ENCODE peak calls at places on chromosomes 13 and 19, in six cellular contexts. One of them, this sample, is unnamed.

GRCh38 chr13:45863716-45864590 is 12.4 kb upstream of the SIAH3 start:
- DNase-seq in fibroblast of mammary gland: no peak
- DNase-seq in A549: no peak
- DNase-seq in endothelial cell: no peak
- DNase-seq in osteoblast: no peak
- DNase-seq in Caco-2: no peak
- DNase-seq in this sample: no peak

GRCh38 chr13:20274466-20274865 is 42.3 kb upstream of the GJB6 start:
- DNase-seq in A549: no peak
- DNase-seq in endothelial cell: no peak
- DNase-seq in Caco-2: no peak
- DNase-seq in fibroblast of mammary gland: no peak
- DNase-seq in osteoblast: no peak
- DNase-seq in this sample: no peak

GRCh38 chr13:86601351-86601750 is 802.1 kb upstream of the SLITRK6 start:
- DNase-seq in Caco-2: no peak
- DNase-seq in osteoblast: no peak
- DNase-seq in fibroblast of mammary gland: peak
- DNase-seq in endothelial cell: no peak
- DNase-seq in A549: no peak
- DNase-seq in this sample: no peak

GRCh38 chr13:63012016-63012415 is 1596.4 kb upstream of the PCDH20 start:
- DNase-seq in endothelial cell: no peak
- DNase-seq in osteoblast: no peak
- DNase-seq in Caco-2: no peak
- DNase-seq in A549: no peak
- DNase-seq in fibroblast of mammary gland: peak
- DNase-seq in this sample: no peak

GRCh38 chr13:51542358-51542972 is 41.8 kb upstream of the WDFY2 start:
- DNase-seq in A549: no peak
- DNase-seq in fibroblast of mammary gland: no peak
- DNase-seq in endothelial cell: no peak
- DNase-seq in osteoblast: no peak
- DNase-seq in Caco-2: no peak
- DNase-seq in this sample: no peak

GRCh38 chr13:98254541-98254940 is 77.5 kb upstream of the RNF113B start:
- DNase-seq in fibroblast of mammary gland: peak
- DNase-seq in osteoblast: no peak
- DNase-seq in endothelial cell: no peak
- DNase-seq in A549: no peak
- DNase-seq in Caco-2: no peak
- DNase-seq in this sample: no peak

GRCh38 chr19:4455742-4456565 is 1.6 kb downstream of the UBXN6 start:
- DNase-seq in A549: no peak
- DNase-seq in endothelial cell: no peak
- DNase-seq in fibroblast of mammary gland: peak
- DNase-seq in osteoblast: peak
- DNase-seq in Caco-2: no peak
- DNase-seq in this sample: no peak

GRCh38 chr19:3575260-3575741 is 2.6 kb downstream of the HMG20B start:
- DNase-seq in A549: no peak
- DNase-seq in fibroblast of mammary gland: no peak
- DNase-seq in endothelial cell: peak
- DNase-seq in osteoblast: peak
- DNase-seq in Caco-2: no peak
- DNase-seq in this sample: no peak

GRCh38 chr13:79541426-79542049 is 60.6 kb downstream of the NDFIP2 start:
- DNase-seq in osteoblast: no peak
- DNase-seq in Caco-2: no peak
- DNase-seq in A549: peak
- DNase-seq in endothelial cell: peak
- DNase-seq in fibroblast of mammary gland: peak
- DNase-seq in this sample: no peak

GRCh38 chr13:69857188-69857821 is 250.3 kb upstream of the ATXN8OS start:
- DNase-seq in endothelial cell: no peak
- DNase-seq in A549: peak
- DNase-seq in osteoblast: no peak
- DNase-seq in fibroblast of mammary gland: peak
- DNase-seq in Caco-2: no peak
- DNase-seq in this sample: no peak

GRCh38 chr19:8310342-8311055 is 2.3 kb upstream of the CD320 start:
- DNase-seq in Caco-2: peak
- DNase-seq in osteoblast: no peak
- DNase-seq in fibroblast of mammary gland: no peak
- DNase-seq in A549: no peak
- DNase-seq in endothelial cell: peak
- DNase-seq in this sample: peak

GRCh38 chr13:65966991-65967451 is 1263.1 kb downstream of the PCDH9 start:
- DNase-seq in endothelial cell: no peak
- DNase-seq in fibroblast of mammary gland: peak
- DNase-seq in A549: peak
- DNase-seq in osteoblast: peak
- DNase-seq in Caco-2: peak
- DNase-seq in this sample: no peak
- TF ChIP-seq CTCF in endothelial cell: peak
- TF ChIP-seq CTCF in fibroblast of mammary gland: peak
- TF ChIP-seq CTCF in A549: peak
- TF ChIP-seq CTCF in osteoblast: peak
- TF ChIP-seq CTCF in Caco-2: peak
- TF ChIP-seq CTCF in this sample: peak

DNA sequence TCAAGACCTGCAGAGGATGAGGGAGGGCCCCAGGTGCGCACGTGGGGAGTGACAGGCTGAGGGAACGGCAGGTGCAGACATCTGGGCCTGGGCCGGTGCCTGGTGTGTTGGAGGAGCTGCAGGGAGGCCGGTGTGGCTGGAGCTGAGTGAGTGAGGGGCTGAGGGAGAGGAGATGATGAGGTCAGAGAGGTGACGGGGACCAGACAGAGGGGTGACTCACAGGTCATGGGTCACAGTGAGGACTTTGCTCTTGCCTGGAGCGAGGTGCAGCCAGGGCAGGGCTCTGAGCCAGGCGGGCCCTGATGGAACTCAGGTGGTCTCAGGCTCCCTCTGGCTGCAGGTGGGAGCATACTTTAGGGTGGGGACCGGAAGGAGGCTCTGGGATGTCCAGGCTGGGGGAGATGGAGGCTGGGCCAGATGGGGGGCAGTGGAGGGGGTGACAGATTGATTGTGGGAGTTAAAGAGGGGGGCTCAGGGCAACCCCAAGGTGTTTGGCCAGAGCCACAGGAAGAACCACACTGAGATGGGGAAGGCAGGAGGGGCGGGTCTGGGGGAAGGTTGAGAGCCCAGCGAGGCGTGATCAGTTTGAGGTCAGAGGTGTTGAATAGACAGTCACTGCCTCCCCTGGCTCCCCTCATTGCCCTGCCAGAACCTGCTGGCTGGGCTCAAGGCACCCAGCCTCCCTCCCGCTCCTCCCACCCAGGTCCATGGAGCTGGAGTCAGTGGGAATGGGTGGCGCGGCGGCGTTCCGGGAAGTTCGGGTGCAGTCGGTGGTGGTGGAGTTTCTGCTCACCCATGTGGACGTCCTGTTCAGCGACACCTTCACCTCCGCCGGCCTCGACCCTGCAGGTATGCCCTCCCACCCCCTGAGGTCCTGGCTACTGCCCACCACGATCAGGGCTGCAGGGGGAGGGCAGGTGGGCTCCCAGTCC is 8.4 kb downstream of the ARHGAP33 start:
- DNase-seq in Caco-2: no peak
- DNase-seq in A549: no peak
- DNase-seq in osteoblast: peak
- DNase-seq in fibroblast of mammary gland: no peak
- DNase-seq in endothelial cell: no peak
- DNase-seq in this sample: no peak
- TF ChIP-seq CTCF in Caco-2: peak
- TF ChIP-seq CTCF in A549: no peak
- TF ChIP-seq CTCF in osteoblast: no peak
- TF ChIP-seq CTCF in fibroblast of mammary gland: no peak
- TF ChIP-seq CTCF in endothelial cell: no peak
- TF ChIP-seq CTCF in this sample: no peak

GRCh38 chr19:51297406-51297805 is 14.0 kb upstream of the IGLON5 start:
- DNase-seq in osteoblast: no peak
- DNase-seq in A549: no peak
- DNase-seq in fibroblast of mammary gland: no peak
- DNase-seq in endothelial cell: no peak
- DNase-seq in Caco-2: no peak
- DNase-seq in this sample: no peak

GRCh38 chr19:51295382-51296126 is 15.9 kb upstream of the IGLON5 start:
- DNase-seq in Caco-2: no peak
- DNase-seq in endothelial cell: no peak
- DNase-seq in fibroblast of mammary gland: no peak
- DNase-seq in A549: no peak
- DNase-seq in osteoblast: peak
- DNase-seq in this sample: no peak

GRCh38 chr19:51294977-51295375 is 16.5 kb upstream of the IGLON5 start:
- DNase-seq in A549: no peak
- DNase-seq in osteoblast: no peak
- DNase-seq in Caco-2: no peak
- DNase-seq in endothelial cell: no peak
- DNase-seq in fibroblast of mammary gland: no peak
- DNase-seq in this sample: no peak

GRCh38 chr19:51294211-51294976 is 17.1 kb upstream of the IGLON5 start:
- DNase-seq in fibroblast of mammary gland: no peak
- DNase-seq in endothelial cell: no peak
- DNase-seq in A549: no peak
- DNase-seq in Caco-2: no peak
- DNase-seq in osteoblast: peak
- DNase-seq in this sample: no peak

GRCh38 chr19:51296331-51297093 is 14.9 kb upstream of the IGLON5 start:
- DNase-seq in A549: no peak
- DNase-seq in osteoblast: peak
- DNase-seq in fibroblast of mammary gland: no peak
- DNase-seq in Caco-2: no peak
- DNase-seq in endothelial cell: no peak
- DNase-seq in this sample: no peak
- TF ChIP-seq CTCF in A549: peak
- TF ChIP-seq CTCF in osteoblast: no peak
- TF ChIP-seq CTCF in fibroblast of mammary gland: peak
- TF ChIP-seq CTCF in Caco-2: no peak
- TF ChIP-seq CTCF in endothelial cell: no peak
- TF ChIP-seq CTCF in this sample: no peak

GRCh38 chr13:92967923-92968322 is 258.7 kb upstream of the GPC6 start:
- DNase-seq in A549: no peak
- DNase-seq in Caco-2: no peak
- DNase-seq in endothelial cell: no peak
- DNase-seq in fibroblast of mammary gland: peak
- DNase-seq in osteoblast: no peak
- DNase-seq in this sample: no peak
- TF ChIP-seq CTCF in A549: peak
- TF ChIP-seq CTCF in Caco-2: peak
- TF ChIP-seq CTCF in endothelial cell: no peak
- TF ChIP-seq CTCF in fibroblast of mammary gland: peak
- TF ChIP-seq CTCF in osteoblast: peak
- TF ChIP-seq CTCF in this sample: peak

DNA sequence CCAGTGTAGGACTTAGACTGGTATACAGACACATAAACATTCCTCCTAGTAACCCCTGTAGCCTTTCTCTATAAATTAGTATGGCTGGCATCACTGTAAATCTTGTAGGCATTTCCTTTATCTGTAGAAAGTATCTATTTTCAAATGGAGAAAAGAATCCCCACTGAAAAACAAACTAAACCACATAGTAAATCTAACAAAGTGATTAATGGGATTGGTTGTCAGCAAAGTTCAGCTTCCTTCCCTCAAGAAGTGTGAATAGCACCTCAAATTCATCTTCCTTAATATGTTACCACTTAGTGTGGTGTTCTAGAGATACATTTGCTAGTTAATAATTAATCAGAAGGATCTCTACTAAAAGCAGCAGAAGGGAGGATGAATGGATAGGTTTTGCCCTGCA is 119.4 kb upstream of the NBEA start:
- DNase-seq in endothelial cell: no peak
- DNase-seq in fibroblast of mammary gland: no peak
- DNase-seq in Caco-2: no peak
- DNase-seq in osteoblast: no peak
- DNase-seq in A549: no peak
- DNase-seq in this sample: no peak
- TF ChIP-seq CTCF in endothelial cell: no peak
- TF ChIP-seq CTCF in fibroblast of mammary gland: no peak
- TF ChIP-seq CTCF in Caco-2: no peak
- TF ChIP-seq CTCF in osteoblast: no peak
- TF ChIP-seq CTCF in A549: no peak
- TF ChIP-seq CTCF in this sample: no peak

DNA sequence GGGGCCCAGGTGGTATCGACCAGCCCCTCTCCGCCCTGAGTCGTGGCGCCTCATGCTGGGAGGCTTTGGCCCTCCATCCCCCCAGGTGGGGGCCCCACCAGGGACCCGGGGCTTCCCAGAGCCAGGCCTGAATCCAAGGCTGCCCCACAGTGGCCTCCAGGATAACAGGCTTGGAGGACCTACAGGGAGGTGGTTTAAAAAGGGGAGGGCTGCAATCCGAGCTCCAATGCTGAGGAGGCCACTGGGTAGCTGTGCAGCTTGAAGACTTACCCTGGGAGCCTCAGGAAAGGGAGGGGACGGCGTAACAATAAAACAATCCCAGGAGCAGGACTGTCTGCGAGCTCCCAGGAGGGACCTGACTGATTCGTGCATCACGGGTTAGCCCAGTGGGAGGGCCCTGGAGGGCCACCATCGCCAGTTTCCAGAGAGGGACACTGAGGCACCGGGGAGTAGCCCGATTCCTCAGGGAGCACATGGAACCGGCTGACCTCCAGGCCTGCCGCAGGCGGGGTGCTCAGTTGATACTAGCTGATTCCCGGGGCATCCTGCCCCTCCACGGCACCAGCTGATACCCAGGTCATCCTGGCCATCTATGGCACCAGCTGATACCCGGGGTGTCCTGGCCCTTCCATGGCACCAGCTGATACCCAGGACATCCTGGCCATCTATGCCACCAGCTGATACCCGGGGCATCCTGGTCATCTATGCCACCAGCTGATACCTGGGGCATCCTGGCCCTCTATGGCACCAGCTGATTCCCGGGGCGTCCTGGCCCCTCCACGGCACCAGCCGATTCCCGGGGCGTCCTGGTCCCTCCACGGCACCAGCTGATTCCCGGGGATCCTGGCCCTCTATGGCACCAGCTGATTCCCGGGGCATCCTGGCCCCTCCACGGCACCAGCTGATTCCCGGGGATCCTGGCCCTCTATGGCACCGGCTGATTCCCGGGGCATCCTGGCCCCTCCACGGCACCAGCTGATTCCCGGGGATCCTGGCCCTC is 3.7 kb upstream of the C2CD4C start:
- DNase-seq in osteoblast: peak
- DNase-seq in endothelial cell: no peak
- DNase-seq in Caco-2: no peak
- DNase-seq in fibroblast of mammary gland: no peak
- DNase-seq in A549: no peak
- DNase-seq in this sample: no peak
- TF ChIP-seq CTCF in osteoblast: no peak
- TF ChIP-seq CTCF in endothelial cell: no peak
- TF ChIP-seq CTCF in Caco-2: no peak
- TF ChIP-seq CTCF in fibroblast of mammary gland: no peak
- TF ChIP-seq CTCF in A549: no peak
- TF ChIP-seq CTCF in this sample: no peak

GRCh38 chr19:16039545-16039944 is 36.8 kb upstream of the TPM4 start:
- DNase-seq in A549: no peak
- DNase-seq in osteoblast: peak
- DNase-seq in fibroblast of mammary gland: no peak
- DNase-seq in endothelial cell: no peak
- DNase-seq in Caco-2: no peak
- DNase-seq in this sample: no peak
- TF ChIP-seq CTCF in A549: no peak
- TF ChIP-seq CTCF in osteoblast: no peak
- TF ChIP-seq CTCF in fibroblast of mammary gland: no peak
- TF ChIP-seq CTCF in endothelial cell: no peak
- TF ChIP-seq CTCF in Caco-2: no peak
- TF ChIP-seq CTCF in this sample: no peak

GRCh38 chr19:54916822-54917221 is 10.9 kb downstream of the NCR1 start:
- DNase-seq in A549: no peak
- DNase-seq in osteoblast: no peak
- DNase-seq in Caco-2: no peak
- DNase-seq in fibroblast of mammary gland: no peak
- DNase-seq in endothelial cell: no peak
- DNase-seq in this sample: no peak
- TF ChIP-seq CTCF in A549: no peak
- TF ChIP-seq CTCF in osteoblast: no peak
- TF ChIP-seq CTCF in Caco-2: no peak
- TF ChIP-seq CTCF in fibroblast of mammary gland: no peak
- TF ChIP-seq CTCF in endothelial cell: no peak
- TF ChIP-seq CTCF in this sample: no peak